ENCODE peak calls at places on chromosomes 2 and 18, in nine cellular contexts. T, L, Z, K, Y, S, V, G and B are unnamed samples.

GRCh38 chr2:177998006-177998405 is 74.6 kb downstream of the PDE11A start:
- DNase-seq in T (no peak), L (no peak), Z (peak), K (peak), Y (no peak), S (no peak), V (no peak), G (no peak), B (peak)

GRCh38 chr2:240946046-240946445 is 39.9 kb downstream of the CROCC2 start:
- DNase-seq in T (peak), L (peak), Z (no peak), K (no peak), Y (peak), S (peak), V (no peak), G (peak), B (no peak)

GRCh38 chr2:132923787-132924186 is 253.8 kb upstream of the LYPD1 start:
- DNase-seq in T (no peak), L (no peak), Z (peak), K (no peak), Y (no peak), S (peak), V (no peak), G (no peak), B (peak)

GRCh38 chr2:96580771-96581170 is 44.2 kb downstream of the ARID5A start:
- DNase-seq in T (no peak), L (no peak), Z (no peak), K (no peak), Y (peak), S (no peak), V (peak), G (no peak), B (no peak)

GRCh38 chr2:236344446-236344845 is 80.2 kb upstream of the ASB18 start:
- DNase-seq in T (no peak), L (no peak), Z (no peak), K (no peak), Y (no peak), S (no peak), V (no peak), G (no peak), B (no peak)

GRCh38 chr18:48868468-48869466 is 82.0 kb downstream of the SMAD7 start:
- DNase-seq in T (no peak), L (no peak), Z (no peak), K (no peak), Y (peak), S (no peak), V (no peak), G (peak), B (no peak)

GRCh38 chr2:133839677-133840076 is 271.4 kb upstream of the NCKAP5 start:
- DNase-seq in T (no peak), L (no peak), Z (no peak), K (no peak), Y (no peak), S (no peak), V (no peak), G (no peak), B (no peak)

GRCh38 chr2:24343225-24343882 is 17.0 kb downstream of the ITSN2 start:
- DNase-seq in T (no peak), L (no peak), Z (no peak), K (no peak), Y (no peak), S (no peak), V (no peak), G (no peak), B (no peak)

GRCh38 chr2:33023732-33024301 is 77.1 kb downstream of the LTBP1 start:
- DNase-seq in T (no peak), L (no peak), Z (no peak), K (no peak), Y (no peak), S (no peak), V (no peak), G (no peak), B (no peak)

GRCh38 chr2:110768591-110768990 is 36.2 kb downstream of the ACOXL start:
- DNase-seq in T (no peak), L (no peak), Z (no peak), K (no peak), Y (no peak), S (no peak), V (no peak), G (no peak), B (no peak)

GRCh38 chr2:72442270-72442669 is 294.6 kb upstream of the CYP26B1 start:
- DNase-seq in T (no peak), L (no peak), Z (no peak), K (no peak), Y (no peak), S (no peak), V (no peak), G (no peak), B (no peak)

GRCh38 chr2:208619993-208620392 is 213.4 kb downstream of the PTH2R start:
- DNase-seq in T (no peak), L (no peak), Z (no peak), K (no peak), Y (no peak), S (no peak), V (no peak), G (no peak), B (no peak)

GRCh38 chr2:27832396-27832795 is 57.8 kb downstream of the RBKS start:
- DNase-seq in T (no peak), L (no peak), Z (peak), K (peak), Y (peak), S (no peak), V (no peak), G (no peak), B (peak)

GRCh38 chr2:39919511-39920317 is 140.7 kb upstream of the THUMPD2 start:
- DNase-seq in T (no peak), L (no peak), Z (no peak), K (no peak), Y (no peak), S (no peak), V (no peak), G (no peak), B (no peak)

GRCh38 chr18:37403100-37403781 is 162.4 kb downstream of the CELF4 start:
- DNase-seq in T (no peak), L (no peak), Z (peak), K (peak), Y (peak), S (no peak), V (no peak), G (no peak), B (peak)

GRCh38 chr18:77131100-77131651 is 1.4 kb downstream of the MBP start:
- DNase-seq in T (no peak), L (no peak), Z (no peak), K (no peak), Y (peak), S (peak), V (no peak), G (peak), B (no peak)

GRCh38 chr2:24881623-24882022 is 38.4 kb downstream of the ADCY3 start:
- DNase-seq in T (no peak), L (no peak), Z (no peak), K (no peak), Y (no peak), S (no peak), V (no peak), G (no peak), B (no peak)

GRCh38 chr18:55790296-55790695 is 202.3 kb upstream of the TCF4 start:
- DNase-seq in T (no peak), L (no peak), Z (peak), K (peak), Y (peak), S (no peak), V (no peak), G (no peak), B (peak)

GRCh38 chr18:49029628-49030027 is 78.9 kb upstream of the SMAD7 start:
- DNase-seq in T (no peak), L (peak), Z (no peak), K (no peak), Y (no peak), S (no peak), V (no peak), G (no peak), B (no peak)

GRCh38 chr2:15673919-15674636 is 82.4 kb downstream of the DDX1 start:
- DNase-seq in T (no peak), L (no peak), Z (peak), K (peak), Y (no peak), S (no peak), V (no peak), G (no peak), B (no peak)

GRCh38 chr2:130798472-130799221 is 38.1 kb upstream of the ARHGEF4 start:
- DNase-seq in T (no peak), L (no peak), Z (peak), K (no peak), Y (no peak), S (peak), V (peak), G (no peak), B (no peak)

GRCh38 chr2:237790353-237790752 is 8.2 kb upstream of the RBM44 start:
- DNase-seq in T (no peak), L (no peak), Z (peak), K (peak), Y (peak), S (no peak), V (no peak), G (no peak), B (no peak)

GRCh38 chr18:74291771-74292540 is at the start of gene CYB5A:
- DNase-seq in T (peak), L (peak), Z (peak), K (peak), Y (peak), S (peak), V (peak), G (peak), B (peak)
- TF ChIP-seq CTCF in T (no peak), L (no peak), Z (peak), K (peak), Y (no peak), S (no peak), V (peak), G (no peak), B (no peak)

DNA sequence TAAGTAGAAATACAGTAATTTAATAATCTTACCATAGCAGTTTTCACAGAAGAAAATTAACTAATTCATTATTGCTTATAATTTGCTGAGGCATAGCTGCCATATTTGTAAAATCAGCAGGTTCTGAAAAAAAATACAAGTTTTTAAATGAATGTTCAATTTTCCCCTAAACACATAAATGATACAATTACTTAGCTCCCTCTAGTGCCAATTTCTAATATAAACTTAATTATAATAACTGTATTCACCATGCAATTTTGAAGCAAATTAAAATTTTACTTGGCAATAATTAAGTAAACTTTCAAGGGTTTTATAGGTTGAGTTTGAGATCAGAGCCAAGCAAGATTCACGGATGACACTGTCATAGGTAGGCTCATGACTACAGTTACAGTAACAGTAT is 1321.6 kb upstream of the ACVR2A start:
- DNase-seq in T (no peak), L (no peak), Z (peak), K (no peak), Y (no peak), S (no peak), V (no peak), G (no peak), B (no peak)
- TF ChIP-seq CTCF in T (no peak), L (no peak), Z (peak), K (peak), Y (peak), S (no peak), V (peak), G (peak), B (no peak)

DNA sequence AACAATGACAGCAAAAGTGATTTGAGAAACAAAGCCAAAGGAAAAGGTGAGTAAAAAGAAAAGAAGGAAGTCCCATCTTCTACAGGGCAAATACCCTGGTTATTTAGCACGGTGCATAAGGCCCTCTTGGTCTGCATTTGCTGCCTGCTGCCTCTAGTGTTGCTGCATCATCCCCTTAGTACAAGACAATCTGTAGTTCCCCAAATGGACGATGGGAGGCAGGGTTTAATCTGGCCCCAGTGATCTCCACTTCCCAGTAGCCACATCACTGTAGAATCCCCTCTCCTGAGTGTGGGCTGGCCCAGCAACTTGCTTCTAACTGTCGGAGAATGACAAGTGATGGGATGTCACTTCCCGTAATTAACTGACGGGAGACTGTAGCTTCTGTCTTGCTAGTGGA is 85.1 kb downstream of the CTAGE1 start:
- DNase-seq in T (no peak), L (no peak), Z (no peak), K (no peak), Y (no peak), S (no peak), V (no peak), G (no peak), B (no peak)
- TF ChIP-seq CTCF in T (no peak), L (no peak), Z (no peak), K (peak), Y (peak), S (no peak), V (peak), G (peak), B (no peak)

DNA sequence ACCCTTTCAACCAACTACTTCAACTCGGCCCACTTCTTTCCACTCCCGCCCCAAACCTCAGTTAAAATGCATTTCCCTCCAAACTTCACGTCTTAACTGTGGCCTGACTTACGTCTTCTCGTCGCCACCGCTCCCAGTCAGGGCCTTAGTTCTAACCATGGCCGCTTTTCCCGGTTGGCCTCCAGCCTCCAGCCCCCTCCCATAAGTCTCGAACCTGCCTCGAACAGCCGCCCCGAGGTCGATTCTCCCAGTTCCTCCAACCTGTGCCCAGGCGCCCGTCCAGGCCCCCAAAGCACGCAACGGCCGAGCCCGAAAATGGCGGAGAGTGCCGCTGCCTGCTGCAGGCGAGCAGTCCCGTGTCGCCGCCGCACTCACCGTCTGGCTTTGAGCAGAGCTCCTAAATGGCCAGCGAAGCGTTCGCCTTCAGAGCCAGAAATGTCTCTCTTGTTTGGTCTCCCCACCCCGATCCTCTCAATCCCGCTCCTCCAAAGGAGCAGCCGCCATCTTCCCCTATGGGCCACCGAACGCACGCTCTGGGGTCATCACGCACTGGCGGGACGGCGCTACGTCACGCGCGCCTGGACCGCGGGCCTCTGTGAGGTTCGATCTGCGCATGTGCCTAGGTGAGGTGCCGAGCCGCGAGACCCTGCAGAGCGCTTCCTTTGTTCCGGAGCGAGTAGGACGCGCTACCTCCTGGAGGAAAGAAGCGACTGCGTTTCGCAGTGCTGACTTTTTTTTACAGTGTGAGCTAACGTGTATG is at the start of gene WDR33:
- DNase-seq in T (peak), L (peak), Z (peak), K (peak), Y (peak), S (peak), V (peak), G (peak), B (peak)
- TF ChIP-seq CTCF in T (no peak), L (peak), Z (no peak), K (peak), Y (peak), S (peak), V (no peak), G (no peak), B (no peak)

GRCh38 chr2:160943429-160943828 is 216.8 kb upstream of the TANK start:
- DNase-seq in T (no peak), L (no peak), Z (no peak), K (no peak), Y (no peak), S (no peak), V (no peak), G (no peak), B (no peak)
- TF ChIP-seq CTCF in T (no peak), L (no peak), Z (no peak), K (no peak), Y (no peak), S (no peak), V (no peak), G (no peak), B (no peak)